ENCODE peak calls at places on chromosomes 16 and 17, in four cellular contexts. One of them, this sample, is unnamed.

GRCh38 chr17:63635787-63636186 is 13.6 kb downstream of the MAP3K3 start:
- DNase-seq in nucleus accumbens: no peak
- DNase-seq in ELF-1: no peak
- DNase-seq in HCT116: no peak
- DNase-seq in this sample: peak; percentile 60

GRCh38 chr16:88727871-88728270 is 21.6 kb downstream of the CTU2 start:
- DNase-seq in nucleus accumbens: no peak
- DNase-seq in ELF-1: peak; percentile 88
- DNase-seq in HCT116: no peak
- DNase-seq in this sample: no peak

GRCh38 chr16:83895942-83896341 is 3.0 kb upstream of the MLYCD start:
- DNase-seq in nucleus accumbens: no peak
- DNase-seq in ELF-1: no peak
- DNase-seq in HCT116: no peak
- DNase-seq in this sample: no peak

GRCh38 chr17:28760987-28761562 is 17.3 kb downstream of the TRAF4 start:
- DNase-seq in nucleus accumbens: no peak
- DNase-seq in ELF-1: peak; percentile 42
- DNase-seq in HCT116: no peak
- DNase-seq in this sample: peak; percentile 32

GRCh38 chr17:37283414-37283961 is 92.3 kb upstream of the C17orf78 start:
- DNase-seq in nucleus accumbens: no peak
- DNase-seq in ELF-1: no peak
- DNase-seq in HCT116: no peak
- DNase-seq in this sample: no peak

GRCh38 chr17:66654341-66654740 is 180.6 kb upstream of the CACNG5 start:
- DNase-seq in nucleus accumbens: no peak
- DNase-seq in ELF-1: no peak
- DNase-seq in HCT116: no peak
- DNase-seq in this sample: peak; percentile 54

GRCh38 chr17:78416311-78416711 is 37.9 kb downstream of the PGS1 start:
- DNase-seq in nucleus accumbens: no peak
- DNase-seq in ELF-1: no peak
- DNase-seq in HCT116: no peak
- DNase-seq in this sample: no peak

GRCh38 chr17:43416998-43417891 is 18.5 kb downstream of the ARL4D start:
- DNase-seq in nucleus accumbens: no peak
- DNase-seq in ELF-1: no peak
- DNase-seq in HCT116: no peak
- DNase-seq in this sample: no peak

GRCh38 chr17:71613996-71614395 is 506.8 kb upstream of the SOX9 start:
- DNase-seq in nucleus accumbens: no peak
- DNase-seq in ELF-1: no peak
- DNase-seq in HCT116: no peak
- DNase-seq in this sample: no peak

GRCh38 chr17:69012895-69013805 is 47.6 kb downstream of the ABCA9 start:
- DNase-seq in nucleus accumbens: no peak
- DNase-seq in ELF-1: no peak
- DNase-seq in HCT116: no peak
- DNase-seq in this sample: no peak

GRCh38 chr16:74700206-74701040 is at the start of gene MLKL:
- DNase-seq in nucleus accumbens: no peak
- DNase-seq in ELF-1: peak; percentile 45
- DNase-seq in HCT116: peak; percentile 31
- DNase-seq in this sample: no peak

GRCh38 chr17:31672161-31672819 is 186.8 kb downstream of the COPRS start:
- DNase-seq in nucleus accumbens: no peak
- DNase-seq in ELF-1: no peak
- DNase-seq in HCT116: no peak
- DNase-seq in this sample: no peak

GRCh38 chr16:10122546-10122945 is 59.7 kb downstream of the GRIN2A start:
- DNase-seq in nucleus accumbens: no peak
- DNase-seq in ELF-1: peak; percentile 21
- DNase-seq in HCT116: no peak
- DNase-seq in this sample: no peak

GRCh38 chr17:16353702-16354174 is 469 bp upstream of the CENPV start:
- DNase-seq in nucleus accumbens: no peak
- DNase-seq in ELF-1: peak; percentile 78
- DNase-seq in HCT116: no peak
- DNase-seq in this sample: no peak

GRCh38 chr16:85903576-85903975 is 4.6 kb downstream of the IRF8 start:
- DNase-seq in nucleus accumbens: no peak
- DNase-seq in ELF-1: no peak
- DNase-seq in HCT116: no peak
- DNase-seq in this sample: no peak

GRCh38 chr16:1768767-1769401 is 2.5 kb downstream of the NME3 start:
- DNase-seq in nucleus accumbens: no peak
- DNase-seq in ELF-1: no peak
- DNase-seq in HCT116: no peak
- DNase-seq in this sample: no peak

GRCh38 chr17:45702666-45703266 is 81.4 kb upstream of the CRHR1 start:
- DNase-seq in nucleus accumbens: no peak
- DNase-seq in ELF-1: peak; percentile 67
- DNase-seq in HCT116: no peak
- DNase-seq in this sample: no peak

GRCh38 chr16:20798364-20798763 is 7.9 kb downstream of the ERI2 start:
- DNase-seq in nucleus accumbens: no peak
- DNase-seq in ELF-1: no peak
- DNase-seq in HCT116: no peak
- DNase-seq in this sample: no peak

GRCh38 chr17:43855061-43855460 is 8.1 kb downstream of the CD300LG start:
- DNase-seq in nucleus accumbens: no peak
- DNase-seq in ELF-1: no peak
- DNase-seq in HCT116: no peak
- DNase-seq in this sample: no peak

GRCh38 chr17:57552114-57552601 is 192.9 kb downstream of the CCDC182 start:
- DNase-seq in nucleus accumbens: no peak
- DNase-seq in ELF-1: peak; percentile 81
- DNase-seq in HCT116: no peak
- DNase-seq in this sample: peak; percentile 61

GRCh38 chr17:80082403-80083135 is 18.8 kb upstream of the GAA start:
- DNase-seq in nucleus accumbens: no peak
- DNase-seq in ELF-1: peak; percentile 83
- DNase-seq in HCT116: peak; percentile 75
- DNase-seq in this sample: peak; percentile 56

GRCh38 chr17:69960755-69961154 is 114.3 kb upstream of the KCNJ16 start:
- DNase-seq in nucleus accumbens: no peak
- DNase-seq in ELF-1: no peak
- DNase-seq in HCT116: no peak
- DNase-seq in this sample: peak; percentile 6

GRCh38 chr17:10649031-10649430 is 8.1 kb downstream of the MYH3 start:
- DNase-seq in nucleus accumbens: no peak
- DNase-seq in ELF-1: no peak
- DNase-seq in HCT116: no peak
- DNase-seq in this sample: no peak

GRCh38 chr17:57566724-57567123 is 178.4 kb downstream of the CCDC182 start:
- DNase-seq in nucleus accumbens: no peak
- DNase-seq in ELF-1: no peak
- DNase-seq in HCT116: no peak
- DNase-seq in this sample: no peak

GRCh38 chr17:17740627-17741237 is 59.5 kb downstream of the RAI1 start:
- DNase-seq in nucleus accumbens: no peak
- DNase-seq in ELF-1: no peak
- DNase-seq in HCT116: no peak
- DNase-seq in this sample: peak; percentile 67

GRCh38 chr17:65409381-65409780 is 152.1 kb downstream of the AXIN2 start:
- DNase-seq in nucleus accumbens: no peak
- DNase-seq in ELF-1: no peak
- DNase-seq in HCT116: no peak
- DNase-seq in this sample: no peak

GRCh38 chr16:81137012-81137335 is 40.8 kb upstream of the GCSH start:
- DNase-seq in nucleus accumbens: no peak
- DNase-seq in ELF-1: peak; percentile 63
- DNase-seq in HCT116: no peak
- DNase-seq in this sample: peak; percentile 40